ENCODE peak calls at places on chromosomes 3 and 15, in five cellular contexts. S is glutamatergic neuron, E is SW 1271, P is H9, L is body of pancreas. Y is an unnamed sample.

GRCh38 chr15:90315276-90315982 is 36.7 kb upstream of the ZNF774 start:
- DNase-seq in E (no peak), P (no peak), S (no peak), L (peak; percentile 82), Y (peak; percentile 96)

GRCh38 chr3:51270559-51270958 is 114.5 kb upstream of the MANF start:
- DNase-seq in L (no peak), E (no peak), S (no peak), P (no peak), Y (no peak)

GRCh38 chr3:106628407-106628806 is 748.8 kb upstream of the CCDC54 start:
- DNase-seq in L (no peak), P (no peak), S (no peak), E (no peak), Y (peak; percentile 48)

GRCh38 chr15:28881600-28881999 is 4.2 kb upstream of the APBA2 start:
- DNase-seq in S (no peak), P (no peak), L (no peak), E (no peak), Y (no peak)

GRCh38 chr15:60408438-60409105 is 10.8 kb upstream of the ANXA2 start:
- DNase-seq in E (peak; percentile 88), P (no peak), S (no peak), L (no peak), Y (peak; percentile 87)

GRCh38 chr3:25820372-25820771 is 30.5 kb downstream of the OXSM start:
- DNase-seq in L (no peak), E (peak; percentile 40), S (no peak), P (peak; percentile 38), Y (peak; percentile 91)

GRCh38 chr3:13419356-13420050 is 619 bp downstream of the NUP210 start:
- DNase-seq in P (peak; percentile 47), E (peak; percentile 28), S (peak; percentile 53), L (peak; percentile 60), Y (no peak)

GRCh38 chr3:48614044-48614443 is 4.6 kb upstream of the UQCRC1 start:
- DNase-seq in L (no peak), S (no peak), E (no peak), P (no peak), Y (peak; percentile 81)

GRCh38 chr3:196688349-196688748 is 23.7 kb downstream of the CEP19 start:
- DNase-seq in P (no peak), L (no peak), S (no peak), E (no peak), Y (peak; percentile 97)

GRCh38 chr3:136819784-136820640 is 1.1 kb downstream of the SLC35G2 start:
- DNase-seq in P (peak; percentile 80), E (no peak), L (peak; percentile 53), S (peak; percentile 65), Y (peak; percentile 73)

GRCh38 chr3:46435327-46435726 is 28.3 kb downstream of the CCRL2 start:
- DNase-seq in P (no peak), S (no peak), L (no peak), E (no peak), Y (no peak)

GRCh38 chr15:41510728-41511127 is 2.9 kb downstream of the LTK start:
- DNase-seq in S (no peak), P (no peak), L (no peak), E (no peak), Y (no peak)

GRCh38 chr3:197491478-197491877 is 64.3 kb downstream of the BDH1 start:
- DNase-seq in E (no peak), S (no peak), L (no peak), P (no peak), Y (no peak)

GRCh38 chr3:1190576-1190975 is 97.8 kb downstream of the CNTN6 start:
- DNase-seq in E (no peak), P (no peak), L (no peak), S (no peak), Y (peak; percentile 96)

GRCh38 chr3:59734061-59734460 is 684.2 kb upstream of the CFAP20DC start:
- DNase-seq in S (no peak), P (no peak), E (no peak), L (no peak), Y (no peak)

GRCh38 chr15:67154249-67154648 is 88.8 kb downstream of the SMAD3 start:
- DNase-seq in P (no peak), S (no peak), E (no peak), L (no peak), Y (peak; percentile 59)

GRCh38 chr3:64109438-64109837 is 86.1 kb upstream of the PSMD6 start:
- DNase-seq in E (no peak), S (no peak), P (peak; percentile 35), L (no peak), Y (peak; percentile 28)

GRCh38 chr3:181176610-181177009 is 187.1 kb upstream of the DNAJC19 start:
- DNase-seq in E (peak; percentile 38), P (peak; percentile 32), S (peak; percentile 44), L (peak; percentile 73), Y (peak; percentile 23)

GRCh38 chr15:45393851-45394250 is 15.5 kb upstream of the GATM start:
- DNase-seq in L (peak; percentile 53), S (no peak), E (no peak), P (peak; percentile 41), Y (peak; percentile 21)

GRCh38 chr15:67322481-67322880 is 67.9 kb downstream of the IQCH start:
- DNase-seq in P (no peak), S (no peak), E (no peak), L (no peak), Y (peak; percentile 73)

GRCh38 chr15:90883971-90884718 is at the start of gene FES:
- DNase-seq in S (no peak), L (no peak), E (no peak), P (peak; percentile 61), Y (peak; percentile 53)

GRCh38 chr15:63983071-63983711 is 63.1 kb downstream of the DAPK2 start:
- DNase-seq in P (peak; percentile 37), L (peak; percentile 5), E (no peak), S (peak; percentile 50), Y (no peak)

GRCh38 chr15:60580650-60581415 is 101.9 kb upstream of the ICE2 start:
- DNase-seq in S (no peak), L (no peak), P (no peak), E (no peak), Y (no peak)

GRCh38 chr15:93179072-93179471 is 90.1 kb upstream of the RGMA start:
- DNase-seq in S (no peak), E (no peak), L (peak; percentile 15), P (no peak), Y (no peak)

GRCh38 chr15:74028646-74029045 is 34.1 kb downstream of the PML start:
- DNase-seq in E (no peak), S (no peak), L (no peak), P (no peak), Y (no peak)

GRCh38 chr3:49370585-49371290 is 12.6 kb upstream of the GPX1 start:
- DNase-seq in E (no peak), P (no peak), S (no peak), L (no peak), Y (no peak)

GRCh38 chr3:123155471-123156011 is 46.2 kb upstream of the SEC22A start:
- DNase-seq in S (no peak), P (peak; percentile 14), L (no peak), E (no peak), Y (no peak)

GRCh38 chr15:33028495-33028894 is 166.0 kb downstream of the FMN1 start:
- DNase-seq in L (no peak), P (no peak), E (no peak), S (no peak), Y (no peak)

GRCh38 chr15:60101416-60101815 is 97.3 kb downstream of the FOXB1 start:
- DNase-seq in L (no peak), S (no peak), E (no peak), P (no peak), Y (no peak)

GRCh38 chr3:126654571-126655393 is at the start of gene TXNRD3:
- DNase-seq in S (peak; percentile 71), E (peak; percentile 66), P (peak; percentile 84), L (peak; percentile 90), Y (peak; percentile 56)

GRCh38 chr3:64143399-64144130 is 81.7 kb downstream of the PRICKLE2 start:
- DNase-seq in S (no peak), E (no peak), L (no peak), P (no peak), Y (peak; percentile 84)

GRCh38 chr3:150145659-150146058 is 175.0 kb upstream of the PFN2 start:
- DNase-seq in L (no peak), P (no peak), S (no peak), E (no peak), Y (peak; percentile 93)

GRCh38 chr3:41933154-41933676 is 28.7 kb downstream of the ULK4 start:
- DNase-seq in P (no peak), S (no peak), E (no peak), L (no peak), Y (peak; percentile 90)

GRCh38 chr3:188051801-188052228 is 102.1 kb upstream of the LPP start:
- DNase-seq in P (peak; percentile 34), L (no peak), E (no peak), S (no peak), Y (no peak)

GRCh38 chr3:64259646-64260045 is 34.4 kb upstream of the PRICKLE2 start:
- DNase-seq in L (no peak), P (no peak), E (no peak), S (no peak), Y (no peak)

GRCh38 chr3:147392083-147392916 is 14.0 kb downstream of the ZIC4 start:
- DNase-seq in L (no peak), S (peak; percentile 68), P (peak; percentile 93), E (no peak), Y (no peak)

GRCh38 chr3:113660458-113660857 is 36.0 kb downstream of the USF3 start:
- DNase-seq in P (no peak), S (no peak), L (no peak), E (no peak), Y (no peak)

Y was measured in amniotic epithelial cell.